ENCODE peak calls at places on chromosomes 12 and 14, in eight cellular contexts. One of them, this sample, is unnamed.

GRCh38 chr12:127663716-127664115 is 603.3 kb upstream of the TMEM132C start:
- DNase-seq in SK-N-SH: no peak
- DNase-seq in HCT116: no peak
- DNase-seq in K562: no peak
- DNase-seq in HepG2: no peak
- DNase-seq in GM12878: no peak
- DNase-seq in endothelial cell of umbilical vein: no peak
- DNase-seq in H1: no peak
- DNase-seq in this sample: no peak

GRCh38 chr12:27552235-27552634 is 28.2 kb downstream of the PPFIBP1 start:
- DNase-seq in SK-N-SH: no peak
- DNase-seq in HCT116: no peak
- DNase-seq in K562: no peak
- DNase-seq in HepG2: no peak
- DNase-seq in GM12878: no peak
- DNase-seq in endothelial cell of umbilical vein: no peak
- DNase-seq in H1: no peak
- DNase-seq in this sample: no peak

GRCh38 chr14:104967414-104968152 is 10.6 kb downstream of the AHNAK2 start:
- DNase-seq in SK-N-SH: peak; percentile 51
- DNase-seq in HCT116: no peak
- DNase-seq in K562: no peak
- DNase-seq in HepG2: no peak
- DNase-seq in GM12878: no peak
- DNase-seq in endothelial cell of umbilical vein: peak; percentile 87
- DNase-seq in H1: peak; percentile 80
- DNase-seq in this sample: no peak

GRCh38 chr12:128613821-128614220 is 209.9 kb downstream of the SLC15A4 start:
- DNase-seq in SK-N-SH: no peak
- DNase-seq in HCT116: no peak
- DNase-seq in K562: no peak
- DNase-seq in HepG2: no peak
- DNase-seq in GM12878: no peak
- DNase-seq in endothelial cell of umbilical vein: no peak
- DNase-seq in H1: no peak
- DNase-seq in this sample: no peak

GRCh38 chr14:56172571-56172971 is 54.4 kb downstream of the PELI2 start:
- DNase-seq in SK-N-SH: no peak
- DNase-seq in HCT116: no peak
- DNase-seq in K562: no peak
- DNase-seq in HepG2: no peak
- DNase-seq in GM12878: no peak
- DNase-seq in endothelial cell of umbilical vein: peak; percentile 87
- DNase-seq in H1: no peak
- DNase-seq in this sample: no peak

GRCh38 chr12:3048540-3048939 is 28.6 kb upstream of the TSPAN9 start:
- DNase-seq in SK-N-SH: no peak
- DNase-seq in HCT116: no peak
- DNase-seq in K562: no peak
- DNase-seq in HepG2: no peak
- DNase-seq in GM12878: no peak
- DNase-seq in endothelial cell of umbilical vein: no peak
- DNase-seq in H1: no peak
- DNase-seq in this sample: no peak

GRCh38 chr14:94716976-94717375 is 52.9 kb downstream of the GSC start:
- DNase-seq in SK-N-SH: no peak
- DNase-seq in HCT116: no peak
- DNase-seq in K562: no peak
- DNase-seq in HepG2: no peak
- DNase-seq in GM12878: no peak
- DNase-seq in endothelial cell of umbilical vein: no peak
- DNase-seq in H1: no peak
- DNase-seq in this sample: no peak

GRCh38 chr12:105861232-105861631 is 277.5 kb downstream of the NUAK1 start:
- DNase-seq in SK-N-SH: no peak
- DNase-seq in HCT116: no peak
- DNase-seq in K562: no peak
- DNase-seq in HepG2: no peak
- DNase-seq in GM12878: no peak
- DNase-seq in endothelial cell of umbilical vein: no peak
- DNase-seq in H1: no peak
- DNase-seq in this sample: no peak

GRCh38 chr12:109951751-109952150 is 44.4 kb downstream of the GIT2 start:
- DNase-seq in SK-N-SH: no peak
- DNase-seq in HCT116: peak; percentile 69
- DNase-seq in K562: no peak
- DNase-seq in HepG2: no peak
- DNase-seq in GM12878: no peak
- DNase-seq in endothelial cell of umbilical vein: no peak
- DNase-seq in H1: no peak
- DNase-seq in this sample: no peak

GRCh38 chr12:55934343-55934742 is 3.4 kb downstream of the DGKA start:
- DNase-seq in SK-N-SH: no peak
- DNase-seq in HCT116: no peak
- DNase-seq in K562: no peak
- DNase-seq in HepG2: no peak
- DNase-seq in GM12878: no peak
- DNase-seq in endothelial cell of umbilical vein: no peak
- DNase-seq in H1: no peak
- DNase-seq in this sample: no peak

GRCh38 chr12:47098099-47098498 is 18.3 kb upstream of the AMIGO2 start:
- DNase-seq in SK-N-SH: no peak
- DNase-seq in HCT116: no peak
- DNase-seq in K562: no peak
- DNase-seq in HepG2: no peak
- DNase-seq in GM12878: no peak
- DNase-seq in endothelial cell of umbilical vein: no peak
- DNase-seq in H1: no peak
- DNase-seq in this sample: no peak

GRCh38 chr14:74886001-74886400 is 4.3 kb downstream of the DLST start:
- DNase-seq in SK-N-SH: no peak
- DNase-seq in HCT116: no peak
- DNase-seq in K562: no peak
- DNase-seq in HepG2: no peak
- DNase-seq in GM12878: no peak
- DNase-seq in endothelial cell of umbilical vein: no peak
- DNase-seq in H1: no peak
- DNase-seq in this sample: no peak

GRCh38 chr14:105060751-105061427 is 4.3 kb downstream of the GPR132 start:
- DNase-seq in SK-N-SH: peak; percentile 67
- DNase-seq in HCT116: no peak
- DNase-seq in K562: no peak
- DNase-seq in HepG2: no peak
- DNase-seq in GM12878: no peak
- DNase-seq in endothelial cell of umbilical vein: no peak
- DNase-seq in H1: no peak
- DNase-seq in this sample: no peak

GRCh38 chr12:67327466-67327865 is 58.3 kb downstream of the CAND1 start:
- DNase-seq in SK-N-SH: no peak
- DNase-seq in HCT116: no peak
- DNase-seq in K562: no peak
- DNase-seq in HepG2: no peak
- DNase-seq in GM12878: no peak
- DNase-seq in endothelial cell of umbilical vein: no peak
- DNase-seq in H1: no peak
- DNase-seq in this sample: no peak

GRCh38 chr12:102423447-102423846 is 56.9 kb downstream of the IGF1 start:
- DNase-seq in SK-N-SH: no peak
- DNase-seq in HCT116: no peak
- DNase-seq in K562: no peak
- DNase-seq in HepG2: no peak
- DNase-seq in GM12878: no peak
- DNase-seq in endothelial cell of umbilical vein: no peak
- DNase-seq in H1: no peak
- DNase-seq in this sample: peak; percentile 96

GRCh38 chr14:61147369-61147897 is 133.7 kb downstream of the TMEM30B start:
- DNase-seq in SK-N-SH: no peak
- DNase-seq in HCT116: no peak
- DNase-seq in K562: no peak
- DNase-seq in HepG2: no peak
- DNase-seq in GM12878: no peak
- DNase-seq in endothelial cell of umbilical vein: peak; percentile 60
- DNase-seq in H1: no peak
- DNase-seq in this sample: no peak

GRCh38 chr14:93017898-93018297 is 94.9 kb downstream of the CHGA start:
- DNase-seq in SK-N-SH: no peak
- DNase-seq in HCT116: no peak
- DNase-seq in K562: no peak
- DNase-seq in HepG2: no peak
- DNase-seq in GM12878: no peak
- DNase-seq in endothelial cell of umbilical vein: no peak
- DNase-seq in H1: no peak
- DNase-seq in this sample: no peak

GRCh38 chr14:99725774-99726537 is 41.9 kb downstream of the CYP46A1 start:
- DNase-seq in SK-N-SH: no peak
- DNase-seq in HCT116: no peak
- DNase-seq in K562: no peak
- DNase-seq in HepG2: no peak
- DNase-seq in GM12878: no peak
- DNase-seq in endothelial cell of umbilical vein: no peak
- DNase-seq in H1: peak; percentile 50
- DNase-seq in this sample: no peak

GRCh38 chr14:68977741-68978549 is 1.2 kb downstream of the ACTN1 start:
- DNase-seq in SK-N-SH: peak; percentile 82
- DNase-seq in HCT116: no peak
- DNase-seq in K562: peak; percentile 57
- DNase-seq in HepG2: no peak
- DNase-seq in GM12878: no peak
- DNase-seq in endothelial cell of umbilical vein: peak; percentile 78
- DNase-seq in H1: peak; percentile 76
- DNase-seq in this sample: no peak
- TF ChIP-seq POLR2AphosphoS5 in SK-N-SH: peak; percentile 36
- TF ChIP-seq POLR2AphosphoS5 in HCT116: peak; percentile 74
- TF ChIP-seq POLR2AphosphoS5 in K562: no peak
- TF ChIP-seq POLR2AphosphoS5 in HepG2: peak; percentile 61
- TF ChIP-seq POLR2AphosphoS5 in GM12878: no peak
- TF ChIP-seq POLR2AphosphoS5 in endothelial cell of umbilical vein: peak; percentile 93
- TF ChIP-seq POLR2AphosphoS5 in H1: peak; percentile 63
- TF ChIP-seq POLR2AphosphoS5 in this sample: peak; percentile 22

GRCh38 chr14:85590784-85591183 is 60.8 kb downstream of the FLRT2 start:
- DNase-seq in SK-N-SH: no peak
- DNase-seq in HCT116: no peak
- DNase-seq in K562: no peak
- DNase-seq in HepG2: peak; percentile 16
- DNase-seq in GM12878: no peak
- DNase-seq in endothelial cell of umbilical vein: no peak
- DNase-seq in H1: no peak
- DNase-seq in this sample: no peak

GRCh38 chr14:85583311-85583710 is 53.4 kb downstream of the FLRT2 start:
- DNase-seq in SK-N-SH: no peak
- DNase-seq in HCT116: no peak
- DNase-seq in K562: no peak
- DNase-seq in HepG2: no peak
- DNase-seq in GM12878: no peak
- DNase-seq in endothelial cell of umbilical vein: no peak
- DNase-seq in H1: no peak
- DNase-seq in this sample: no peak

GRCh38 chr14:85584481-85584880 is 54.5 kb downstream of the FLRT2 start:
- DNase-seq in SK-N-SH: no peak
- DNase-seq in HCT116: no peak
- DNase-seq in K562: no peak
- DNase-seq in HepG2: no peak
- DNase-seq in GM12878: no peak
- DNase-seq in endothelial cell of umbilical vein: no peak
- DNase-seq in H1: no peak
- DNase-seq in this sample: no peak

GRCh38 chr14:85587152-85587697 is 57.3 kb downstream of the FLRT2 start:
- DNase-seq in SK-N-SH: no peak
- DNase-seq in HCT116: no peak
- DNase-seq in K562: no peak
- DNase-seq in HepG2: no peak
- DNase-seq in GM12878: no peak
- DNase-seq in endothelial cell of umbilical vein: no peak
- DNase-seq in H1: no peak
- DNase-seq in this sample: no peak
- H3K9ac ChIP-seq in SK-N-SH: peak overlapping the region; percentile 55
- H3K9ac ChIP-seq in HCT116: no peak overlapping the region
- H3K9ac ChIP-seq in K562: no peak overlapping the region
- H3K9ac ChIP-seq in HepG2: no peak overlapping the region
- H3K9ac ChIP-seq in GM12878: no peak overlapping the region
- H3K9ac ChIP-seq in endothelial cell of umbilical vein: no peak overlapping the region
- H3K9ac ChIP-seq in H1: no peak overlapping the region
- H3K9ac ChIP-seq in this sample: no peak overlapping the region

DNA sequence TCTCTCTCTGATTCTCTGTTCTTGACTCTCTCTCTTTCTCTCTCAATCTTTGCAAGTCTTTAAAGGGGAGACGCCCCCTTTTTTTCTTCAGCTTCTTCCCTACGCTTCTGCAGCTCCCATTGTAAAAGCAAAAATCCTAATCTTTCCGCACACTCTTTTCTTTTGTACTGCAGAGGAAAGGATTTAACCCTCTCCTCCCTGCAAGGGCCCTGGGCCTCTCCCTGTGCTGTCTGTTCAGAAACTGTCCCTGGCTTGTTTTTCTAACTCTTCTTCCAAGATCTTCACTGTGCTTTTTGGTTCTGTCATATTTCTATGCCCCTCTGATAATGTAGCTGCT is 10.9 kb upstream of the SALL2 start:
- DNase-seq in SK-N-SH: no peak
- DNase-seq in HCT116: no peak
- DNase-seq in K562: no peak
- DNase-seq in HepG2: no peak
- DNase-seq in GM12878: no peak
- DNase-seq in endothelial cell of umbilical vein: no peak
- DNase-seq in H1: no peak
- DNase-seq in this sample: no peak
- H3K4me3 ChIP-seq in SK-N-SH: peak overlapping the region; percentile 60
- H3K4me3 ChIP-seq in HCT116: no peak overlapping the region
- H3K4me3 ChIP-seq in K562: no peak overlapping the region
- H3K4me3 ChIP-seq in HepG2: peak overlapping the region; percentile 57
- H3K4me3 ChIP-seq in GM12878: no peak overlapping the region
- H3K4me3 ChIP-seq in endothelial cell of umbilical vein: no peak overlapping the region
- H3K4me3 ChIP-seq in H1: peak overlapping the region; percentile 87
- H3K4me3 ChIP-seq in this sample: peak overlapping the region; percentile 84

GRCh38 chr14:73750161-73750901 is 36.1 kb upstream of the PNMA1 start:
- DNase-seq in SK-N-SH: no peak
- DNase-seq in HCT116: no peak
- DNase-seq in K562: no peak
- DNase-seq in HepG2: no peak
- DNase-seq in GM12878: no peak
- DNase-seq in endothelial cell of umbilical vein: no peak
- DNase-seq in H1: no peak
- DNase-seq in this sample: peak; percentile 81

GRCh38 chr14:73746540-73747385 is 32.6 kb upstream of the PNMA1 start:
- DNase-seq in SK-N-SH: peak; percentile 70
- DNase-seq in HCT116: no peak
- DNase-seq in K562: no peak
- DNase-seq in HepG2: no peak
- DNase-seq in GM12878: no peak
- DNase-seq in endothelial cell of umbilical vein: no peak
- DNase-seq in H1: no peak
- DNase-seq in this sample: no peak

GRCh38 chr14:73749706-73750105 is 35.5 kb upstream of the PNMA1 start:
- DNase-seq in SK-N-SH: no peak
- DNase-seq in HCT116: no peak
- DNase-seq in K562: no peak
- DNase-seq in HepG2: no peak
- DNase-seq in GM12878: no peak
- DNase-seq in endothelial cell of umbilical vein: no peak
- DNase-seq in H1: no peak
- DNase-seq in this sample: no peak

GRCh38 chr14:73747386-73748211 is 33.4 kb upstream of the PNMA1 start:
- DNase-seq in SK-N-SH: no peak
- DNase-seq in HCT116: no peak
- DNase-seq in K562: no peak
- DNase-seq in HepG2: no peak
- DNase-seq in GM12878: no peak
- DNase-seq in endothelial cell of umbilical vein: no peak
- DNase-seq in H1: no peak
- DNase-seq in this sample: no peak

GRCh38 chr14:73748858-73749357 is 34.7 kb upstream of the PNMA1 start:
- DNase-seq in SK-N-SH: no peak
- DNase-seq in HCT116: no peak
- DNase-seq in K562: no peak
- DNase-seq in HepG2: no peak
- DNase-seq in GM12878: no peak
- DNase-seq in endothelial cell of umbilical vein: no peak
- DNase-seq in H1: no peak
- DNase-seq in this sample: no peak
- TF ChIP-seq POLR2AphosphoS5 in SK-N-SH: no peak
- TF ChIP-seq POLR2AphosphoS5 in HCT116: no peak
- TF ChIP-seq POLR2AphosphoS5 in K562: no peak
- TF ChIP-seq POLR2AphosphoS5 in HepG2: no peak
- TF ChIP-seq POLR2AphosphoS5 in GM12878: no peak
- TF ChIP-seq POLR2AphosphoS5 in endothelial cell of umbilical vein: no peak
- TF ChIP-seq POLR2AphosphoS5 in H1: no peak
- TF ChIP-seq POLR2AphosphoS5 in this sample: no peak